ENCODE peak calls at places on chromosomes 5 and 9, in six cellular contexts. One of them, this sample, is unnamed.

GRCh38 chr5:75023368-75024159 is 28.8 kb downstream of the GCNT4 start:
- DNase-seq in SIG-M5: no peak
- DNase-seq in iris pigment epithelial cell: peak
- DNase-seq in PC-3: no peak
- DNase-seq in CD8-positive, alpha-beta T cell: peak
- DNase-seq in germinal center: no peak
- DNase-seq in this sample: no peak

GRCh38 chr9:116939605-116940004 is 252.5 kb downstream of the TRIM32 start:
- DNase-seq in SIG-M5: no peak
- DNase-seq in iris pigment epithelial cell: peak
- DNase-seq in PC-3: no peak
- DNase-seq in CD8-positive, alpha-beta T cell: no peak
- DNase-seq in germinal center: no peak
- DNase-seq in this sample: no peak

GRCh38 chr5:180898621-180899246 is at the start of gene BTNL8:
- DNase-seq in SIG-M5: no peak
- DNase-seq in iris pigment epithelial cell: no peak
- DNase-seq in PC-3: no peak
- DNase-seq in CD8-positive, alpha-beta T cell: no peak
- DNase-seq in germinal center: no peak
- DNase-seq in this sample: no peak

GRCh38 chr5:1538276-1538675 is 14.5 kb upstream of the LPCAT1 start:
- DNase-seq in SIG-M5: no peak
- DNase-seq in iris pigment epithelial cell: no peak
- DNase-seq in PC-3: no peak
- DNase-seq in CD8-positive, alpha-beta T cell: no peak
- DNase-seq in germinal center: no peak
- DNase-seq in this sample: no peak

GRCh38 chr5:118698774-118699173 is 289.6 kb downstream of the DTWD2 start:
- DNase-seq in SIG-M5: no peak
- DNase-seq in iris pigment epithelial cell: no peak
- DNase-seq in PC-3: no peak
- DNase-seq in CD8-positive, alpha-beta T cell: no peak
- DNase-seq in germinal center: no peak
- DNase-seq in this sample: no peak

GRCh38 chr9:113505963-113506624 is 42.6 kb downstream of the RGS3 start:
- DNase-seq in SIG-M5: no peak
- DNase-seq in iris pigment epithelial cell: no peak
- DNase-seq in PC-3: no peak
- DNase-seq in CD8-positive, alpha-beta T cell: no peak
- DNase-seq in germinal center: no peak
- DNase-seq in this sample: no peak

GRCh38 chr9:74556685-74557084 is 59.5 kb downstream of the RORB start:
- DNase-seq in SIG-M5: no peak
- DNase-seq in iris pigment epithelial cell: peak
- DNase-seq in PC-3: no peak
- DNase-seq in CD8-positive, alpha-beta T cell: no peak
- DNase-seq in germinal center: no peak
- DNase-seq in this sample: no peak

GRCh38 chr5:14265574-14265973 is 122.4 kb downstream of the TRIO start:
- DNase-seq in SIG-M5: no peak
- DNase-seq in iris pigment epithelial cell: peak
- DNase-seq in PC-3: peak
- DNase-seq in CD8-positive, alpha-beta T cell: no peak
- DNase-seq in germinal center: no peak
- DNase-seq in this sample: peak

This sample was measured in HFFc6.